ENCODE peak calls at places on chromosome 13, in four cellular contexts. One of them, this sample, is unnamed.

GRCh38 chr13:97222934-97223710 is 989 bp downstream of the MBNL2 start:
- DNase-seq in WTC11: no peak
- DNase-seq in HepG2: no peak
- DNase-seq in GM12878: no peak
- DNase-seq in this sample: no peak

GRCh38 chr13:51534075-51534817 is 50.0 kb upstream of the WDFY2 start:
- DNase-seq in HepG2: no peak
- DNase-seq in WTC11: no peak
- DNase-seq in GM12878: no peak
- DNase-seq in this sample: no peak

GRCh38 chr13:33868343-33868994 is 50.5 kb downstream of the RFC3 start:
- DNase-seq in WTC11: no peak
- DNase-seq in GM12878: no peak
- DNase-seq in HepG2: no peak
- DNase-seq in this sample: no peak

GRCh38 chr13:33464345-33464744 is 178.8 kb upstream of the STARD13 start:
- DNase-seq in HepG2: no peak
- DNase-seq in GM12878: no peak
- DNase-seq in WTC11: no peak
- DNase-seq in this sample: no peak

GRCh38 chr13:37348916-37349653 is 243.6 kb upstream of the CSNK1A1L start:
- DNase-seq in HepG2: no peak
- DNase-seq in GM12878: no peak
- DNase-seq in WTC11: no peak
- DNase-seq in this sample: no peak

GRCh38 chr13:54174001-54174400 is 1145.4 kb downstream of the OLFM4 start:
- DNase-seq in GM12878: no peak
- DNase-seq in HepG2: no peak
- DNase-seq in WTC11: no peak
- DNase-seq in this sample: no peak

GRCh38 chr13:74290324-74290773 is 156.1 kb upstream of the KLF12 start:
- DNase-seq in GM12878: no peak
- DNase-seq in WTC11: peak; percentile 11
- DNase-seq in HepG2: peak; percentile 9
- DNase-seq in this sample: no peak

GRCh38 chr13:93727301-93728141 is 500.9 kb downstream of the GPC6 start:
- DNase-seq in GM12878: no peak
- DNase-seq in HepG2: peak; percentile 46
- DNase-seq in WTC11: no peak
- DNase-seq in this sample: no peak

GRCh38 chr13:102977471-102977870 is 88.7 kb downstream of the SLC10A2 start:
- DNase-seq in HepG2: no peak
- DNase-seq in GM12878: no peak
- DNase-seq in WTC11: no peak
- DNase-seq in this sample: no peak

GRCh38 chr13:91630916-91631315 is 232.5 kb downstream of the GPC5 start:
- DNase-seq in GM12878: no peak
- DNase-seq in HepG2: no peak
- DNase-seq in WTC11: no peak
- DNase-seq in this sample: no peak

GRCh38 chr13:91623151-91623550 is 224.7 kb downstream of the GPC5 start:
- DNase-seq in GM12878: no peak
- DNase-seq in HepG2: no peak
- DNase-seq in WTC11: no peak
- DNase-seq in this sample: no peak

GRCh38 chr13:91632071-91632470 is 233.7 kb downstream of the GPC5 start:
- DNase-seq in HepG2: no peak
- DNase-seq in WTC11: no peak
- DNase-seq in GM12878: no peak
- DNase-seq in this sample: no peak

DNA sequence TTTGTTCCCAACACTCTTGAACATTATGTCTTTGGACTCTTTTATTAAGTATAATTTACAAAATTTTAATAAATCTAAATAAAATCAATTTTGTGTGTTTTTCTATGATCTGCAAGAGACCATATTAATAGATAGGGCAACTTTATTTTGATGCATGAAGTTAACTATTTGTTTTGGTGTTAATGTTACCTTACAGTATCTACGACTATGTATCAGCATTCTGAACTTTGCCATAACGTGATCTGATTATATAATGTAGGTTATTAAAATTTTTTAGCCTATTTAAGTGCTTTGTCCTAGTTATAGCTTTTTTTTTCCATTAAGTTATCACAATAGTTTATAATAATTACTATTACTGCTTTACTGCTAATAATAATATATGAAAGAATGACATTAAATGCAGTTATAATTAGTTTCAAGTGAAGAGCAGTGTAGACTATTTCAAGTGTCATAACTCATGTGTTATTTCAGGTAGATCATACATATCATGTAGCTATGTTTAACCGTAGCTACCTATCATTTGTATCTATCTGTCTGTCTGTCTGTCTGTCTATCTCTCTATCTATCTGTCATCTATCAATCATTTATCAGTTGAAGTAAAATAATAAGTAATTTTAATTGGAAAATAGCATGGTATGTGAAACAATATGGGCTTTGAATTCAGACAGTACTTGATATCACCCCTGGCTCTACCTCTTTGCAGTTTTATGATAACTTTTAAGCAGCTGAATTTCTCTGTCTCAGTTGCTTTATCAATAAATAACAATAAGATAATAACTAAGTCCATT is 229.7 kb downstream of the GPC5 start:
- DNase-seq in GM12878: no peak
- DNase-seq in WTC11: no peak
- DNase-seq in HepG2: no peak
- DNase-seq in this sample: no peak
- TF ChIP-seq ETV6 in GM12878: no peak
- TF ChIP-seq ETV6 in WTC11: no peak
- TF ChIP-seq ETV6 in HepG2: no peak
- TF ChIP-seq ETV6 in this sample: no peak

DNA sequence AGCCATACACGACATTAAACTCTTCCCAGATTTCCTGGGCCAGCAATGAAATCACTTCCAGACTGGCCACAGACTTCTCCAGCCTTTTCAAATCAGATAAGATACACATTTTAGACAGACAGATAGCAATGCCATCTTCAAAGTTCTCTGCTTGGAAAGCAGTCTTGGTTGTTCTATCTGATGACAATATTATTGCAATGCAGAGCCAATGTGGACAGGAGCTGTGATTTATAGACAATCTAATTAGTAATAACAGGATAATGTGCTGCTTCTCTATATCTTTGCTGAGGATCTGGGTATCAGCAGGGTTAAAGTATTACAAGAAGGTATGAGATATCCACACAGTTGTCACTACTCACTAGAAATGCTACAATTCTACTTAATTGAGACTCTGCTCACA is 69.1 kb downstream of the COL4A1 start:
- DNase-seq in WTC11: no peak
- DNase-seq in HepG2: no peak
- DNase-seq in GM12878: no peak
- DNase-seq in this sample: no peak
- TF ChIP-seq ETV6 in WTC11: no peak
- TF ChIP-seq ETV6 in HepG2: no peak
- TF ChIP-seq ETV6 in GM12878: no peak
- TF ChIP-seq ETV6 in this sample: no peak

DNA sequence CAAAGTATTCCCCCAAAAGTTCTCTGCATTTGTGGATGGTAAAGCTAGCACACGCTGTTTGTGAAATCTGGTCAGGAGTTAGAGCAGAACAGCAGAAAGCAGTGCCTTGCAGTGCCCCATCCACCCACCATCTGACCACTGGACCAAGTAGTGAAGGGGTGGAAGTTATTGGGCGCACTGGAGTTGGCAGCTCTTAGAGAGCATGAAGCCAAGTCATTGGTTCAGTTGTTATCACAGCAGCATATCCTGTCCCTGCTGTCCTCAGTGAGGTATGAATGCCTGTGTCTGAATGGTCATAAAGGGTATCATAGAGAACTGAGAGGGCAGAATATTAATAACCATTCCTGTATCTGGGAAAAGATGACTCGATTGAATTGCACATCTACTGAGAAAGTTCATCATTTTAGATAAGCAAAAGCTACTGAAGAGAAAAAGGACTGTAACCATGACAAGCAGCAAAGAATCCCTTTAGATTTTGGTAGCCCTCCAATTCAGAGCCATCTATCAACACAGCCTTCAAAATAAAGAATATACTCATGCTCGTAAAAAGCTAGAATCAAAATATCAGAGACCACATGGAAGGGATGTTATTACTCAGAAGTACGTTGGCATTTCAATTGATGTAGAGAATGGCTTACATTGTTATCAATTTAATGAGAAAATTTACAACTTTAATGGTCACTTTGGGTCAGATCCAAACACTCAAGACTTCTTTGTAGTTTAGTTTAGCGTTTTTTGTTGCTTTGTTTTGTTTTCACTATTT is 919.0 kb downstream of the EFNB2 start:
- DNase-seq in WTC11: no peak
- DNase-seq in GM12878: no peak
- DNase-seq in HepG2: no peak
- DNase-seq in this sample: no peak
- TF ChIP-seq ETV6 in WTC11: no peak
- TF ChIP-seq ETV6 in GM12878: no peak
- TF ChIP-seq ETV6 in HepG2: no peak
- TF ChIP-seq ETV6 in this sample: no peak

GRCh38 chr13:69616398-69616797 is 491.2 kb upstream of the ATXN8OS start:
- DNase-seq in GM12878: no peak
- DNase-seq in WTC11: no peak
- DNase-seq in HepG2: no peak
- DNase-seq in this sample: no peak

GRCh38 chr13:69618393-69618792 is 489.2 kb upstream of the ATXN8OS start:
- DNase-seq in GM12878: no peak
- DNase-seq in HepG2: no peak
- DNase-seq in WTC11: no peak
- DNase-seq in this sample: no peak

GRCh38 chr13:69617587-69617986 is 490.0 kb upstream of the ATXN8OS start:
- DNase-seq in HepG2: no peak
- DNase-seq in WTC11: no peak
- DNase-seq in GM12878: no peak
- DNase-seq in this sample: no peak

GRCh38 chr13:69618838-69619237 is 488.8 kb upstream of the ATXN8OS start:
- DNase-seq in WTC11: no peak
- DNase-seq in GM12878: no peak
- DNase-seq in HepG2: no peak
- DNase-seq in this sample: no peak

GRCh38 chr13:69619651-69620050 is 488.0 kb upstream of the ATXN8OS start:
- DNase-seq in GM12878: no peak
- DNase-seq in WTC11: no peak
- DNase-seq in HepG2: no peak
- DNase-seq in this sample: no peak
- TF ChIP-seq ETV6 in GM12878: no peak
- TF ChIP-seq ETV6 in WTC11: no peak
- TF ChIP-seq ETV6 in HepG2: no peak
- TF ChIP-seq ETV6 in this sample: no peak

DNA sequence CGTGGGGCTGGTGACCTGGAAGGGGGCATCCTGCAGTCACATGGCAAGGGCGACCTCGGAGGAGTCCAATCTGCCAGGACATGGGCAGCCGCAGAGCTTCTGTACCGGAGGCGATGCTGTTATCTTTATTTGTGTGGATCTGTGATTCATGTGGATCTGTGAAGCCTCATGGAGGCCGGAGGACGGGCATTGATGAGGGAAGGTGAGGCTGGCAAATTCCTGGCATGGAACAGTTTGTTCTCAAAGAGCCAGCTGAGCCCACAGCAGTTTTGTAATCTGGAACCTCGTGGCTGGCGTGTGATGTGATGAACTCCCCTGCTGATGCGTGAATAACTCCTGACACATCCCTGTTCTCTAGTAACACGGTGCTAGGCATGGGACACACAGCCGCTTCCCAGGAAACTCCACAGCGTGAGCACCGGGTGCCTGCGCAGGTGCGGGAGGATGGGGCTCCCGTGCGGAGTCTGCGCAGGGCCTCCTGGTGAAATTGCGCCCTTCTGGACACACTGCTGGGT is 40.4 kb downstream of the ATP11A start:
- DNase-seq in WTC11: no peak
- DNase-seq in GM12878: no peak
- DNase-seq in HepG2: no peak
- DNase-seq in this sample: no peak
- TF ChIP-seq ETV6 in WTC11: no peak
- TF ChIP-seq ETV6 in GM12878: no peak
- TF ChIP-seq ETV6 in HepG2: no peak
- TF ChIP-seq ETV6 in this sample: no peak